ENCODE peak calls at places on chromosomes 2 and 18, in eight cellular contexts. One of them, this sample, is unnamed.

GRCh38 chr2:223570784-223571183 is 31.4 kb downstream of the SCG2 start:
- DNase-seq in fibroblast of villous mesenchyme: no peak
- DNase-seq in activated effector memory CD4-positive, alpha-beta T cell treated with Interleukin-2 at 50 U/mL for 16 hours: no peak
- DNase-seq in activated CD4-positive, alpha-beta T cell treated with anti-CD3 and anti-CD28 coated beads, Interleukin-2, amount 50 U/mL, for 24 hours: no peak
- DNase-seq in kidney: no peak
- DNase-seq in endodermal cell: no peak
- DNase-seq in stimulated activated naive CD4-positive, alpha-beta T cell treated with Interleukin-2 at 50 U/mL for 16 hours: no peak
- DNase-seq in activated naive CD4-positive, alpha-beta T cell treated with anti-CD3 and anti-CD28 coated beads, Interleukin-2, amount 10 ng/mL, durations not matched to agents 7 days and 5 days: no peak
- DNase-seq in this sample: no peak

GRCh38 chr2:168166902-168167510 is 80.4 kb downstream of the STK39 start:
- DNase-seq in fibroblast of villous mesenchyme: peak; percentile 26
- DNase-seq in activated effector memory CD4-positive, alpha-beta T cell treated with Interleukin-2 at 50 U/mL for 16 hours: no peak
- DNase-seq in activated CD4-positive, alpha-beta T cell treated with anti-CD3 and anti-CD28 coated beads, Interleukin-2, amount 50 U/mL, for 24 hours: no peak
- DNase-seq in kidney: no peak
- DNase-seq in endodermal cell: no peak
- DNase-seq in stimulated activated naive CD4-positive, alpha-beta T cell treated with Interleukin-2 at 50 U/mL for 16 hours: no peak
- DNase-seq in activated naive CD4-positive, alpha-beta T cell treated with anti-CD3 and anti-CD28 coated beads, Interleukin-2, amount 10 ng/mL, durations not matched to agents 7 days and 5 days: no peak
- DNase-seq in this sample: no peak

GRCh38 chr2:127071901-127072328 is 35.0 kb downstream of the BIN1 start:
- DNase-seq in fibroblast of villous mesenchyme: no peak
- DNase-seq in activated effector memory CD4-positive, alpha-beta T cell treated with Interleukin-2 at 50 U/mL for 16 hours: no peak
- DNase-seq in activated CD4-positive, alpha-beta T cell treated with anti-CD3 and anti-CD28 coated beads, Interleukin-2, amount 50 U/mL, for 24 hours: no peak
- DNase-seq in kidney: no peak
- DNase-seq in endodermal cell: no peak
- DNase-seq in stimulated activated naive CD4-positive, alpha-beta T cell treated with Interleukin-2 at 50 U/mL for 16 hours: no peak
- DNase-seq in activated naive CD4-positive, alpha-beta T cell treated with anti-CD3 and anti-CD28 coated beads, Interleukin-2, amount 10 ng/mL, durations not matched to agents 7 days and 5 days: no peak
- DNase-seq in this sample: no peak

GRCh38 chr18:25230658-25231326 is 121.2 kb downstream of the ZNF521 start:
- DNase-seq in fibroblast of villous mesenchyme: peak; percentile 89
- DNase-seq in activated effector memory CD4-positive, alpha-beta T cell treated with Interleukin-2 at 50 U/mL for 16 hours: no peak
- DNase-seq in activated CD4-positive, alpha-beta T cell treated with anti-CD3 and anti-CD28 coated beads, Interleukin-2, amount 50 U/mL, for 24 hours: no peak
- DNase-seq in kidney: peak; percentile 72
- DNase-seq in endodermal cell: peak; percentile 45
- DNase-seq in stimulated activated naive CD4-positive, alpha-beta T cell treated with Interleukin-2 at 50 U/mL for 16 hours: no peak
- DNase-seq in activated naive CD4-positive, alpha-beta T cell treated with anti-CD3 and anti-CD28 coated beads, Interleukin-2, amount 10 ng/mL, durations not matched to agents 7 days and 5 days: no peak
- DNase-seq in this sample: no peak

GRCh38 chr18:48680871-48681270 is 142.0 kb downstream of the CTIF start:
- DNase-seq in fibroblast of villous mesenchyme: no peak
- DNase-seq in activated effector memory CD4-positive, alpha-beta T cell treated with Interleukin-2 at 50 U/mL for 16 hours: no peak
- DNase-seq in activated CD4-positive, alpha-beta T cell treated with anti-CD3 and anti-CD28 coated beads, Interleukin-2, amount 50 U/mL, for 24 hours: no peak
- DNase-seq in kidney: peak; percentile 88
- DNase-seq in endodermal cell: no peak
- DNase-seq in stimulated activated naive CD4-positive, alpha-beta T cell treated with Interleukin-2 at 50 U/mL for 16 hours: no peak
- DNase-seq in activated naive CD4-positive, alpha-beta T cell treated with anti-CD3 and anti-CD28 coated beads, Interleukin-2, amount 10 ng/mL, durations not matched to agents 7 days and 5 days: no peak
- DNase-seq in this sample: no peak

GRCh38 chr2:28137221-28137620 is 246.7 kb downstream of the BABAM2 start:
- DNase-seq in fibroblast of villous mesenchyme: peak; percentile 96
- DNase-seq in activated effector memory CD4-positive, alpha-beta T cell treated with Interleukin-2 at 50 U/mL for 16 hours: no peak
- DNase-seq in activated CD4-positive, alpha-beta T cell treated with anti-CD3 and anti-CD28 coated beads, Interleukin-2, amount 50 U/mL, for 24 hours: no peak
- DNase-seq in kidney: no peak
- DNase-seq in endodermal cell: no peak
- DNase-seq in stimulated activated naive CD4-positive, alpha-beta T cell treated with Interleukin-2 at 50 U/mL for 16 hours: no peak
- DNase-seq in activated naive CD4-positive, alpha-beta T cell treated with anti-CD3 and anti-CD28 coated beads, Interleukin-2, amount 10 ng/mL, durations not matched to agents 7 days and 5 days: no peak
- DNase-seq in this sample: no peak

GRCh38 chr2:240570531-240571313 is 2.4 kb downstream of the RNPEPL1 start:
- DNase-seq in fibroblast of villous mesenchyme: no peak
- DNase-seq in activated effector memory CD4-positive, alpha-beta T cell treated with Interleukin-2 at 50 U/mL for 16 hours: no peak
- DNase-seq in activated CD4-positive, alpha-beta T cell treated with anti-CD3 and anti-CD28 coated beads, Interleukin-2, amount 50 U/mL, for 24 hours: no peak
- DNase-seq in kidney: peak; percentile 71
- DNase-seq in endodermal cell: no peak
- DNase-seq in stimulated activated naive CD4-positive, alpha-beta T cell treated with Interleukin-2 at 50 U/mL for 16 hours: no peak
- DNase-seq in activated naive CD4-positive, alpha-beta T cell treated with anti-CD3 and anti-CD28 coated beads, Interleukin-2, amount 10 ng/mL, durations not matched to agents 7 days and 5 days: no peak
- DNase-seq in this sample: no peak

GRCh38 chr2:88181511-88181910 is 11.4 kb downstream of the THNSL2 start:
- DNase-seq in fibroblast of villous mesenchyme: peak; percentile 18
- DNase-seq in activated effector memory CD4-positive, alpha-beta T cell treated with Interleukin-2 at 50 U/mL for 16 hours: no peak
- DNase-seq in activated CD4-positive, alpha-beta T cell treated with anti-CD3 and anti-CD28 coated beads, Interleukin-2, amount 50 U/mL, for 24 hours: peak; percentile 23
- DNase-seq in kidney: no peak
- DNase-seq in endodermal cell: no peak
- DNase-seq in stimulated activated naive CD4-positive, alpha-beta T cell treated with Interleukin-2 at 50 U/mL for 16 hours: no peak
- DNase-seq in activated naive CD4-positive, alpha-beta T cell treated with anti-CD3 and anti-CD28 coated beads, Interleukin-2, amount 10 ng/mL, durations not matched to agents 7 days and 5 days: no peak
- DNase-seq in this sample: no peak

GRCh38 chr2:231877533-231878456 is 48.4 kb downstream of the NPPC start:
- DNase-seq in fibroblast of villous mesenchyme: no peak
- DNase-seq in activated effector memory CD4-positive, alpha-beta T cell treated with Interleukin-2 at 50 U/mL for 16 hours: no peak
- DNase-seq in activated CD4-positive, alpha-beta T cell treated with anti-CD3 and anti-CD28 coated beads, Interleukin-2, amount 50 U/mL, for 24 hours: no peak
- DNase-seq in kidney: no peak
- DNase-seq in endodermal cell: peak; percentile 39
- DNase-seq in stimulated activated naive CD4-positive, alpha-beta T cell treated with Interleukin-2 at 50 U/mL for 16 hours: no peak
- DNase-seq in activated naive CD4-positive, alpha-beta T cell treated with anti-CD3 and anti-CD28 coated beads, Interleukin-2, amount 10 ng/mL, durations not matched to agents 7 days and 5 days: no peak
- DNase-seq in this sample: no peak

GRCh38 chr2:85678384-85678783 is 10.4 kb upstream of the SFTPB start:
- DNase-seq in fibroblast of villous mesenchyme: no peak
- DNase-seq in activated effector memory CD4-positive, alpha-beta T cell treated with Interleukin-2 at 50 U/mL for 16 hours: no peak
- DNase-seq in activated CD4-positive, alpha-beta T cell treated with anti-CD3 and anti-CD28 coated beads, Interleukin-2, amount 50 U/mL, for 24 hours: no peak
- DNase-seq in kidney: no peak
- DNase-seq in endodermal cell: no peak
- DNase-seq in stimulated activated naive CD4-positive, alpha-beta T cell treated with Interleukin-2 at 50 U/mL for 16 hours: no peak
- DNase-seq in activated naive CD4-positive, alpha-beta T cell treated with anti-CD3 and anti-CD28 coated beads, Interleukin-2, amount 10 ng/mL, durations not matched to agents 7 days and 5 days: no peak
- DNase-seq in this sample: no peak

This sample was measured in omental fat pad.